ENCODE peak calls at places on chromosomes 7 and 10, in four cellular contexts. X, Z, N and J are unnamed samples.

GRCh38 chr7:27910341-27910740 is 170.4 kb downstream of the TAX1BP1 start:
- DNase-seq in N (no peak), Z (no peak), X (peak), J (no peak)

GRCh38 chr7:103989785-103990775 is 622 bp upstream of the RELN start:
- DNase-seq in X (peak), N (peak), Z (no peak), J (peak)

GRCh38 chr7:127578711-127579275 is 6.6 kb downstream of the GCC1 start:
- DNase-seq in Z (no peak), N (no peak), X (no peak), J (no peak)

GRCh38 chr10:62728479-62728878 is 76.0 kb upstream of the ADO start:
- DNase-seq in Z (no peak), N (no peak), X (no peak), J (no peak)

GRCh38 chr10:42986618-42987017 is 90.3 kb upstream of the RET start:
- DNase-seq in N (no peak), X (no peak), Z (no peak), J (no peak)

GRCh38 chr10:103616705-103617361 is 123.3 kb downstream of the NEURL1 start:
- DNase-seq in X (no peak), N (no peak), Z (no peak), J (no peak)

GRCh38 chr10:28179490-28180099 is 123.3 kb downstream of the MPP7 start:
- DNase-seq in Z (no peak), N (peak), X (no peak), J (peak)

GRCh38 chr10:15491856-15492255 is 120.8 kb upstream of the FAM171A1 start:
- DNase-seq in N (no peak), Z (no peak), X (no peak), J (no peak)

GRCh38 chr10:83869898-83870297 is 269.4 kb upstream of the GHITM start:
- DNase-seq in N (no peak), X (no peak), Z (no peak), J (no peak)

GRCh38 chr10:132890301-132890700 is 52.1 kb downstream of the CFAP46 start:
- DNase-seq in X (peak), Z (no peak), N (no peak), J (no peak)

GRCh38 chr7:36405409-36405803 is 15.7 kb downstream of the ANLN start:
- DNase-seq in X (no peak), Z (no peak), N (no peak), J (no peak)

GRCh38 chr10:120586471-120586872 is 129.4 kb downstream of the PLPP4 start:
- DNase-seq in X (no peak), N (no peak), Z (no peak), J (no peak)

GRCh38 chr7:125516194-125516593 is 586.6 kb upstream of the POT1 start:
- DNase-seq in N (no peak), X (no peak), Z (no peak), J (peak)

GRCh38 chr7:155215576-155216325 is 81.9 kb upstream of the INSIG1 start:
- DNase-seq in N (no peak), X (no peak), Z (no peak), J (peak)

GRCh38 chr7:31065840-31066239 is 13.7 kb downstream of the ADCYAP1R1 start:
- DNase-seq in N (no peak), Z (no peak), X (no peak), J (no peak)

GRCh38 chr7:102310414-102310815 is 23.7 kb downstream of the SH2B2 start:
- DNase-seq in N (no peak), X (no peak), Z (no peak), J (no peak)

GRCh38 chr10:102814873-102815661 is 22.1 kb downstream of the CYP17A1 start:
- DNase-seq in X (no peak), N (no peak), Z (no peak), J (peak)

GRCh38 chr10:90087197-90088007 is 386.0 kb downstream of the KIF20B start:
- DNase-seq in N (no peak), Z (peak), X (no peak), J (no peak)

GRCh38 chr7:40509301-40509700 is 374.5 kb downstream of the SUGCT start:
- DNase-seq in N (no peak), X (no peak), Z (no peak), J (no peak)

GRCh38 chr10:32241946-32242345 is 105.0 kb downstream of the EPC1 start:
- DNase-seq in N (no peak), Z (no peak), X (no peak), J (no peak)

GRCh38 chr7:27225005-27225934 is 17.3 kb upstream of the EVX1 start:
- DNase-seq in N (no peak), Z (no peak), X (peak), J (no peak)

GRCh38 chr10:13882112-13882711 is 295.4 kb downstream of the PRPF18 start:
- DNase-seq in Z (no peak), X (no peak), N (no peak), J (no peak)

GRCh38 chr7:54839538-54840213 is 80.7 kb upstream of the SEC61G start:
- DNase-seq in N (peak), Z (no peak), X (peak), J (peak)

GRCh38 chr10:21272585-21273399 is 252.7 kb downstream of the SKIDA1 start:
- DNase-seq in N (no peak), Z (no peak), X (no peak), J (no peak)

GRCh38 chr7:33129806-33130153 is 416 bp downstream of the BBS9 start:
- DNase-seq in Z (no peak), X (no peak), N (no peak), J (no peak)

GRCh38 chr7:103637080-103637479 is 191.1 kb upstream of the SLC26A5 start:
- DNase-seq in Z (no peak), X (no peak), N (no peak), J (no peak)

GRCh38 chr7:118517275-118517674 is 292.8 kb downstream of the ANKRD7 start:
- DNase-seq in Z (no peak), N (no peak), X (no peak), J (no peak)

GRCh38 chr7:45874408-45875131 is 1.7 kb upstream of the CCDC201 start:
- DNase-seq in Z (no peak), X (no peak), N (no peak), J (no peak)

GRCh38 chr10:56604624-56605023 is 243.6 kb upstream of the ZWINT start:
- DNase-seq in X (no peak), Z (no peak), N (no peak), J (no peak)

GRCh38 chr7:11170863-11171568 is 197.3 kb downstream of the PHF14 start:
- DNase-seq in X (no peak), Z (no peak), N (no peak), J (no peak)

GRCh38 chr7:30900053-30900452 is 11.6 kb upstream of the AQP1 start:
- DNase-seq in X (no peak), Z (no peak), N (no peak), J (no peak)

GRCh38 chr7:27967639-27968038 is 213.0 kb downstream of the JAZF1 start:
- DNase-seq in Z (peak), N (no peak), X (no peak), J (no peak)

GRCh38 chr7:24708244-24708643 is 49.0 kb downstream of the GSDME start:
- DNase-seq in X (no peak), Z (no peak), N (no peak), J (no peak)

GRCh38 chr10:94287331-94287730 is 75.4 kb downstream of the NOC3L start:
- DNase-seq in X (no peak), Z (no peak), N (no peak), J (no peak)

GRCh38 chr10:96720422-96721206 is at the start of gene PIK3AP1:
- DNase-seq in Z (no peak), N (peak), X (peak), J (peak)

GRCh38 chr7:102933763-102934162 is 21.0 kb downstream of the LRRC17 start:
- DNase-seq in Z (no peak), X (peak), N (no peak), J (peak)

GRCh38 chr7:55774327-55775050 is 88.1 kb downstream of the SEPTIN14 start:
- DNase-seq in N (no peak), Z (no peak), X (no peak), J (peak)

GRCh38 chr10:97991875-97992274 is 38.5 kb downstream of the CRTAC1 start:
- DNase-seq in Z (no peak), X (peak), N (peak), J (no peak)

GRCh38 chr10:75512534-75512933 is 81.1 kb downstream of the LRMDA start:
- DNase-seq in N (no peak), X (peak), Z (no peak), J (no peak)

DNA sequence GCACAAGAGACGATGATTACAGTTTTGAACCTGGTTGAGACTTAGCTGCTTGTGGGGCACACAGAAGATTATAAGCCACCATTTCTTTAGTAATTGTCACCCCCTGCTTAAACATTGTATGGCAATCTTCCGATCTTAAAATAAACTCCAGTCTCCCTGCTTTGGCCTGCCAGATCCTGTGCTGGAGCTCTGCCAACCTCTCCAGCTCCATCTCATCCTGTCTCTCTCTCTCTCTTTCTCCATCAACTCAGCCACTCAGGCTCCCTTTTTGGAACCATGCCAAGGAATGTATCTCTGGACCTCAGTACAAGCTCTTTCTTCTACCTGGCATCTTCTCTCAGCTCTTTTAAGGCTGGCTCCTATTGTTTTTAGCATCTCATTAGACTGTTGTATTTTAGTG is 1053.2 kb downstream of the REEP3 start:
- DNase-seq in Z (no peak), N (no peak), X (no peak), J (peak)
- TF ChIP-seq USF1 in Z (no peak), N (no peak), X (no peak), J (no peak)

GRCh38 chr7:64558781-64559180 is 4.1 kb downstream of the ZNF680 start:
- DNase-seq in N (no peak), Z (no peak), X (no peak), J (no peak)

GRCh38 chr7:64562246-64562620 is 638 bp downstream of the ZNF680 start:
- DNase-seq in X (no peak), Z (no peak), N (no peak), J (no peak)

GRCh38 chr7:64559206-64559605 is 3.7 kb downstream of the ZNF680 start:
- DNase-seq in X (no peak), Z (no peak), N (peak), J (no peak)

GRCh38 chr7:64558323-64558705 is 4.6 kb downstream of the ZNF680 start:
- DNase-seq in N (no peak), X (no peak), Z (no peak), J (no peak)

DNA sequence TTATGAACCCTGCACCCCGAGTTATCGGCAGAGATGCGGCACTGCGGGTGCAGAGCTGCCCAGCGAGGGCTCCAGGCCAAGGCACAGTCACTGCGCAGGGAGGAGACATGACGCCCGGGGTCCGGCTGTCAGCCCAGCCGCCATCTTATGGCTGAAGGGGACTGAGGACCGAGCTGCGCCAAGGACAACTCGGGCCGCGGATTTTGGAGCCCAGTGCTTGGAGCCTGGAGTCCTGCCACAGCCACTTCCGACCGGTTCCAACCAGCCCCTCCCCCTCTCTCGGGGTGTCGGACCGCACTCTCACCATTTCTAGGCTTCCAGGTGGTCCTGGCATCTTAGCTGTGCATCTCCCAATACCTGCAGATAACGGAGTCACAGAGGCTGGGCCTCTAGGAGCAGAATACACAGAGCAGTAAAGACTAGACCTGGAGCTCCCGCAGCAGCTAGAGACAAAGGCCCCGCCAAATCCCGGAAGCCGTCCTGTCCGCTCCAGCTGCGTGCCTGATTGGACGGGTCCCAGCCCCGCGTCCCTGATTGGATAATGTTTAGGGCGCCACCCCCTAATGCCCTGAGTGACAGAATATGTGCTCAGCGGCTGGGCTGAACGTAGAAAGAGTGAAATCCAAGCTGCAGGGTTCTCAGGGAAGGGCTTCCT is at the start of gene ZNF680:
- DNase-seq in N (peak), X (peak), Z (peak), J (peak)
- TF ChIP-seq USF1 in N (no peak), X (no peak), Z (no peak), J (no peak)

GRCh38 chr7:114703677-114704076 is 218.2 kb upstream of the MDFIC start:
- DNase-seq in X (no peak), N (no peak), Z (no peak), J (no peak)
- TF ChIP-seq USF1 in X (no peak), N (no peak), Z (no peak), J (no peak)

GRCh38 chr10:52900564-52900963 is 128.0 kb upstream of the MBL2 start:
- DNase-seq in N (no peak), Z (peak), X (no peak), J (no peak)
- TF ChIP-seq USF1 in N (no peak), Z (no peak), X (no peak), J (no peak)

DNA sequence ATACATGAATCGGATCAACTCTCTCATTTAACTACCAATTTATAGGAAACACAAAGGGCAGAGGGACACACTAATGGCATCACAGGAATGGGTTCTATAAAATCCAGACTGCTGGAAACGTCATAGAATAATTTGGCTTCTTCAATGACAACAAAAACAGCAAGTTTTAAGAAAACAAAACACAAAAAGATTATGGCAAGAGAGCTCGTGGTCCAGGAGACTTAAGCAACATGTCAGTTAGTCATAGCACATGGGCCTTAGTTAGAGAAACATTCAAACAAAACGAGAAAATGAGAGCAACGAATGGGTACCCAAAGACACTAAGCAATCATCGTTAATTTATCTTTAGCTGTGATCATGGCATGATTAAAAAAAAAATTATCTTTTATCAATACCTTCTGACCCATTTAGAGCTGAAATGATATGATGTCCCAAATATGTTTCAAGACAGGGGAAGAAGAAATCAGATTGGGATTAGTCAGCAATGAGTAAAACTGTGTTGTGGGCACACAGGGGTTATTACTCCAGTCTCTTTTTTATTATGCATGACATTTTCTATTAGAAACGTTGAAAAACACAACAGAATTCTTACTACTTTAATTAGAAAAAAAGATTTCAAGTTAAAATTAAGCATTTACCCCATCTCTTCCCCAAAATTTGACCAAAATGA is 28.3 kb downstream of the NCAPG2 start:
- DNase-seq in X (no peak), N (no peak), Z (no peak), J (no peak)
- TF ChIP-seq USF1 in X (no peak), N (no peak), Z (no peak), J (no peak)